ENCODE peak calls at places on chromosomes 16 and 17, in four cellular contexts. O is GM12878, D is K562, R is HepG2. X is an unnamed sample.

GRCh38 chr17:28105501-28105900 is 63.0 kb downstream of the NLK start:
- DNase-seq in R (no peak), O (no peak), D (peak; percentile 70), X (no peak)

GRCh38 chr17:51442112-51442865 is 181.9 kb downstream of the UTP18 start:
- DNase-seq in D (no peak), R (no peak), O (no peak), X (no peak)

GRCh38 chr16:13113786-13114185 is 212.4 kb downstream of the SHISA9 start:
- DNase-seq in R (no peak), D (no peak), O (no peak), X (no peak)

GRCh38 chr16:7835032-7835431 is 502.4 kb downstream of the RBFOX1 start:
- DNase-seq in D (no peak), O (no peak), R (no peak), X (no peak)

GRCh38 chr17:61474934-61475333 is 22.7 kb downstream of the TBX4 start:
- DNase-seq in O (no peak), D (no peak), R (no peak), X (no peak)

GRCh38 chr17:292531-293382 is 59.9 kb downstream of the RPH3AL start:
- DNase-seq in O (no peak), R (no peak), D (no peak), X (no peak)

GRCh38 chr17:38743556-38744171 is 4.5 kb downstream of the PCGF2 start:
- DNase-seq in R (no peak), D (no peak), O (no peak), X (no peak)

GRCh38 chr17:2122641-2123302 is 67.9 kb downstream of the HIC1 start:
- DNase-seq in D (no peak), R (no peak), O (no peak), X (no peak)

GRCh38 chr16:26605872-26606271 is 460.9 kb upstream of the C16orf82 start:
- DNase-seq in R (no peak), D (no peak), O (no peak), X (no peak)

GRCh38 chr17:37177234-37177633 is 198.6 kb upstream of the C17orf78 start:
- DNase-seq in O (no peak), R (no peak), D (no peak), X (no peak)

GRCh38 chr17:36850794-36851193 is 86.5 kb upstream of the LHX1 start:
- DNase-seq in R (no peak), D (no peak), O (no peak), X (peak; percentile 69)

GRCh38 chr17:62662855-62663254 is 35.4 kb downstream of the MRC2 start:
- DNase-seq in O (no peak), R (no peak), D (no peak), X (no peak)

GRCh38 chr16:88045820-88046303 is 94.6 kb downstream of the BANP start:
- DNase-seq in R (no peak), O (peak; percentile 86), D (no peak), X (no peak)

GRCh38 chr16:19432429-19432828 is 14.7 kb downstream of the TMC5 start:
- DNase-seq in D (no peak), O (no peak), R (peak; percentile 71), X (peak; percentile 49)

DNA sequence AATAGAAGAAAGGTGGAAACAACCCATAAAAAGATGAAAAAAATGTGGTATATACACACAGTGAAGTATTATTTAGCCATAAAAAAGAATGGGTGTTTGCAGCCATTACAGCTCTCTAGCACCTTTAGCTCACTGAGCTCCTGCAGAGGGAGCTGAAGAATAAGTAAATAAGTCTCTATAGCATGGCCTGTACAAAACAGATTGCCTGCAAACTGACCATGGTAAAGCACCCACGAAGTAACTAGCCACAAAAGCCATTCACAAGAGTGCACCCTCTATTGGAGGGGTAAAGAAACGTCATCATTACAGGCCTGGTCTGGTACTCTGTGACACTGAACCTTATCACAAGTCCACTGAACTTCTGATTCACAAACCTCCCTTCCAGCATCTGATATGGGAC is 76.3 kb downstream of the USP32 start:
- DNase-seq in R (peak; percentile 29), O (no peak), D (peak; percentile 32), X (peak; percentile 35)
- TF ChIP-seq CTCF in R (peak; percentile 56), O (no peak), D (peak; percentile 46), X (peak; percentile 25)

GRCh38 chr16:81321537-81321936 is 6.8 kb downstream of the GAN start:
- DNase-seq in D (no peak), R (no peak), O (no peak), X (no peak)

GRCh38 chr16:81319221-81319912 is 4.6 kb downstream of the GAN start:
- DNase-seq in D (peak; percentile 33), O (no peak), R (no peak), X (peak; percentile 22)

GRCh38 chr16:81324808-81325207 is 10.0 kb downstream of the GAN start:
- DNase-seq in D (no peak), R (no peak), O (no peak), X (no peak)

GRCh38 chr16:81318711-81319110 is 3.9 kb downstream of the GAN start:
- DNase-seq in D (no peak), O (no peak), R (no peak), X (no peak)

GRCh38 chr16:81321039-81321438 is 6.3 kb downstream of the GAN start:
- DNase-seq in R (no peak), O (no peak), D (no peak), X (no peak)
- TF ChIP-seq BHLHE40 in R (no peak), O (no peak), D (no peak), X (no peak)

GRCh38 chr17:41528959-41529353 is 848 bp upstream of the KRT19 start:
- DNase-seq in O (no peak), R (no peak), D (no peak), X (no peak)

GRCh38 chr17:41531993-41532392 is 3.9 kb upstream of the KRT19 start:
- DNase-seq in R (no peak), D (no peak), O (no peak), X (no peak)

GRCh38 chr17:41532947-41533570 is 5.0 kb upstream of the KRT19 start:
- DNase-seq in R (no peak), O (no peak), D (no peak), X (no peak)

GRCh38 chr17:41529491-41529915 is 1.4 kb upstream of the KRT19 start:
- DNase-seq in R (no peak), O (no peak), D (no peak), X (no peak)

GRCh38 chr17:41530062-41531048 is 2.2 kb upstream of the KRT19 start:
- DNase-seq in O (no peak), D (peak; percentile 88), R (peak; percentile 85), X (peak; percentile 89)
- TF ChIP-seq KDM1A in O (no peak), D (peak; percentile 52), R (no peak), X (no peak)

DNA sequence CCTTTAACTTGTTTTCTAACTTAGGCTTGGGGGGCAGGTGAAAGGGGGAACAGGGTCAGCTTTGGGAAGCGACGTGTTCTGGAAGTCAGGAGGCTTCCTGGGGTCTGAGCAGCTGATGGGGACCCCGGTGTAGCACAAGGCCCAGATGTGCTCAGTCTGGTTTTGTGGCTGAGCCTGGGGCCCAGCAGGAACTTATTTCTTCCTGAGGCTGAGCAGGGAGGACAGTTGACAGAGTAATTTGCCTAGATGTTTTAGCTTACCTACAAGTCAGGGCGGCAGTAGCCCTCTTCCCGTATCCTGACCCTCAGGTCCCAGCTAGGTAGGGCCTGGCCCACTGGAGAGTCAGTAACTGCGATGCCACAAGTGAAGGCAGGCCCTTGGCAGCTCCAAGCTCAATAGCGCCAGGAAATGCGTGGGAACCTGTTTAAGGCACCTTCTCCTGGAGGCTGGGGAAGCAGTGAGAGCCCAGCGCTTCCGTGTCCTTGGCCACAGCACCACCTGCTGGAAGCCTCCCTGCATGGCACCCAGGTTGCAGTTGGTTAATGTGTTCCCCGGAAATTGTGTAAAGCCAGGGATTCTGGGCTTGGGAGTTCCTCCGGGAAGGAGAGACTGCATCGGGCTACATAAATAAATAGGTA is 5.2 kb downstream of the CCR7 start:
- DNase-seq in R (peak; percentile 90), D (peak; percentile 91), O (peak; percentile 72), X (peak; percentile 97)
- TF ChIP-seq CTCF in R (peak; percentile 100), D (peak; percentile 98), O (peak; percentile 94), X (peak; percentile 99)

DNA sequence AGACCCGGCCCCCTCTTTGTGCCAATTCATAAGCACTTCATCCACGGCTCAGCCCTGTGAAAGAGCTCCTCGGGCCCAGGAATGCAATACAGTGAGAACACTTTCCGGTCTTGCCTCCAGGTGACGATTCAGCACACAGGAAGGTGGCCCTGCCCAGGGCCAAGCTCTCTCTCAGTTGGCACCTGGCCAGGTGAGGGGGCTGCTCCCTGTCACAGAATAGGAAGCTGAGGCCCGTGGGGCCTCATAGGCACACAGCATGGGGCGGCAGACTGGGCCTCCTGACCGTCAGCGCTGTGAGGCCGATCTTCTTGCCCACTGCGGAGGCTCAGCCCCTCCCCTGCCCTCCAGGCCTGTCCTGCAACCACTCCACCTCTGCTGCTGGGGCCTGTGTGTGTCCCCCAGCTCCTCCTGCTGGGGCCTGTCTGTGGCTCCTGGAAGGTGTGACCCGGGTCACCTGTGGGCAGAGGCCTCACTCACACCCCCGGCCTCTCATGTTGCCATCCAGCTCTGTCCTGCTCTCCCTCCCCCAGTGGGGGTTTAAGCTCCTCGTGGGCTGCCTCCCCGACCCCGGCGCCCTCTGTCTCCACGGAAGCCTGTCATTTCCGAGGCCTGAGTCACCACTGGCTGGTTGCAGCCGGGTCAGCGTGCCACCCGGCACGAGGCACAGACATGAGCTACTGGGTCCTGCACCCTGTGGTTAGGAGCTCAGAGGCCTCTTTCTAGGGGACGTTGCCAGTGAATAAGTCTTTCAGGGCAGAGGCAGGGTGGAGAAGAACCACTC is 114.4 kb downstream of the SEC14L1 start:
- DNase-seq in O (no peak), D (peak; percentile 42), R (peak; percentile 73), X (peak; percentile 93)
- TF ChIP-seq BHLHE40 in O (no peak), D (peak; percentile 28), R (peak; percentile 87), X (peak; percentile 57)

X was measured in A549.